ENCODE peak calls at places on chromosomes 11 and 22, in ten cellular contexts. G is sciatic nerve; T is activated CD8-positive, alpha-beta memory T cell treated with anti-CD3 and anti-CD28 coated beads for 48 hours; I is mesenchymal stem cell; D is CMK; J is NCI-H1436; H is AML-193; U is neural crest cell; Q is mucosa of gallbladder; N is caudate nucleus. Z is an unnamed sample.

GRCh38 chr11:92211576-92212167 is 12.9 kb upstream of the FAT3 start:
- DNase-seq in G (no peak), I (peak), Q (no peak), T (no peak), U (peak), D (no peak), J (no peak), H (no peak), N (no peak), Z (peak)

GRCh38 chr11:84408946-84409411 is 1122.8 kb upstream of the CCDC90B start:
- DNase-seq in G (no peak), Q (no peak), U (no peak), T (no peak), I (peak), J (peak), D (no peak), H (no peak), N (no peak), Z (no peak)

GRCh38 chr11:93169950-93170561 is 27.7 kb downstream of the SLC36A4 start:
- DNase-seq in D (no peak), U (no peak), I (peak), Q (no peak), H (no peak), T (no peak), J (peak), N (no peak), G (no peak), Z (no peak)

GRCh38 chr11:77473801-77474508 is at the start of gene PAK1:
- DNase-seq in G (peak), I (peak), Q (peak), H (peak), J (peak), D (peak), T (peak), N (peak), U (peak), Z (peak)

GRCh38 chr11:94171693-94172440 is 43.2 kb downstream of the PANX1 start:
- DNase-seq in I (peak), U (no peak), T (no peak), J (peak), N (no peak), G (peak), H (peak), Q (no peak), D (peak), Z (peak)

GRCh38 chr22:49916851-49917250 is 1.4 kb downstream of the ALG12 start:
- DNase-seq in T (no peak), D (no peak), Q (no peak), N (no peak), U (no peak), G (no peak), I (no peak), J (no peak), H (no peak), Z (no peak)

GRCh38 chr11:47716692-47717091 is 1.5 kb upstream of the AGBL2 start:
- DNase-seq in T (no peak), U (no peak), H (no peak), G (no peak), Q (no peak), D (no peak), N (no peak), I (no peak), J (no peak), Z (no peak)

GRCh38 chr22:19152942-19153883 is 3.1 kb upstream of the GSC2 start:
- DNase-seq in N (no peak), Q (no peak), H (no peak), T (no peak), I (no peak), G (no peak), U (no peak), J (no peak), D (no peak), Z (no peak)

GRCh38 chr11:69698362-69698761 is 5.5 kb downstream of the FGF19 start:
- DNase-seq in T (no peak), N (no peak), G (no peak), D (no peak), Q (no peak), I (no peak), U (no peak), J (no peak), H (no peak), Z (no peak)

GRCh38 chr22:26610072-26610958 is 7.5 kb downstream of the CRYBB1 start:
- DNase-seq in I (peak), N (peak), H (peak), J (no peak), D (no peak), T (no peak), G (no peak), Q (peak), U (no peak), Z (peak)

GRCh38 chr22:50731811-50732624 is 6.0 kb upstream of the ACR start:
- DNase-seq in N (peak), G (peak), U (no peak), J (peak), Q (no peak), H (peak), D (peak), T (peak), I (peak), Z (peak)

GRCh38 chr11:41978951-41979350 is 519.5 kb upstream of the LRRC4C start:
- DNase-seq in I (no peak), N (peak), U (no peak), Q (peak), T (no peak), G (no peak), H (no peak), D (no peak), J (no peak), Z (no peak)

GRCh38 chr11:20116825-20117224 is 43.5 kb downstream of the DBX1 start:
- DNase-seq in G (no peak), Q (no peak), H (no peak), U (no peak), N (no peak), T (no peak), J (no peak), I (no peak), D (no peak), Z (no peak)

GRCh38 chr11:17760102-17761029 is 25.8 kb downstream of the KCNC1 start:
- DNase-seq in Q (peak), G (no peak), D (peak), U (no peak), I (peak), H (peak), N (no peak), T (no peak), J (peak), Z (no peak)

Z was measured in dorsolateral prefrontal cortex.